ENCODE peak calls at places on chromosomes 7 and 10, in seven cellular contexts. E is endothelial cell; H is GM23338; Y is K562; B is sigmoid colon; C is CD8-positive, alpha-beta T cell; G is foreskin fibroblast. U is an unnamed sample.

GRCh38 chr10:14671383-14671782 is 103.3 kb downstream of the FAM107B start:
- DNase-seq in C (no peak), E (no peak), G (peak), Y (peak), H (peak), B (no peak), U (no peak)

GRCh38 chr7:100547872-100548271 is 8.9 kb downstream of the AGFG2 start:
- DNase-seq in G (no peak), H (no peak), E (no peak), C (no peak), B (no peak), Y (peak), U (no peak)

GRCh38 chr7:65554-65953 is 126.8 kb upstream of the FAM20C start:
- DNase-seq in C (no peak), G (peak), E (no peak), B (peak), Y (no peak), H (no peak), U (no peak)

GRCh38 chr7:54278847-54279246 is 263.3 kb upstream of the VSTM2A start:
- DNase-seq in E (no peak), G (no peak), B (no peak), C (no peak), Y (no peak), H (no peak), U (no peak)

GRCh38 chr10:52452600-52453493 is 138.8 kb downstream of the DKK1 start:
- DNase-seq in C (no peak), B (no peak), E (no peak), Y (no peak), G (no peak), H (peak), U (no peak)

GRCh38 chr7:55439627-55440026 is 74.5 kb downstream of the LANCL2 start:
- DNase-seq in Y (no peak), C (no peak), G (peak), H (no peak), B (no peak), E (no peak), U (no peak)

GRCh38 chr10:21976739-21977138 is 26.8 kb downstream of the DNAJC1 start:
- DNase-seq in C (no peak), B (no peak), G (no peak), E (no peak), H (peak), Y (no peak), U (no peak)

GRCh38 chr10:60978287-60979115 is 34.5 kb upstream of the RHOBTB1 start:
- DNase-seq in G (peak), C (no peak), Y (peak), H (no peak), B (no peak), E (no peak), U (no peak)

GRCh38 chr7:128115326-128115820 is 84.1 kb upstream of the LRRC4 start:
- DNase-seq in Y (no peak), G (peak), H (no peak), C (no peak), B (peak), E (no peak), U (no peak)

GRCh38 chr10:76397210-76397881 is 965.9 kb downstream of the LRMDA start:
- DNase-seq in B (peak), E (no peak), H (no peak), Y (no peak), G (peak), C (no peak), U (no peak)

GRCh38 chr10:23412223-23412622 is 26.7 kb upstream of the OTUD1 start:
- DNase-seq in G (peak), C (no peak), E (no peak), H (no peak), B (no peak), Y (no peak), U (no peak)

GRCh38 chr7:12299367-12299766 is 88.3 kb downstream of the TMEM106B start:
- DNase-seq in H (no peak), B (no peak), E (no peak), G (no peak), C (no peak), Y (no peak), U (no peak)

GRCh38 chr10:77857272-77857671 is 69.3 kb downstream of the DLG5 start:
- DNase-seq in E (no peak), B (no peak), H (no peak), C (no peak), G (peak), Y (no peak), U (no peak)

GRCh38 chr10:80204193-80204714 is 1.1 kb downstream of the ANXA11 start:
- DNase-seq in C (no peak), Y (no peak), H (peak), G (peak), B (no peak), E (no peak), U (no peak)

GRCh38 chr10:90407116-90407515 is 450.7 kb downstream of the HTR7 start:
- DNase-seq in Y (no peak), C (no peak), H (peak), E (no peak), G (peak), B (no peak), U (no peak)

GRCh38 chr10:48381971-48382370 is 75.5 kb downstream of the MAPK8 start:
- DNase-seq in Y (no peak), G (no peak), B (no peak), C (no peak), E (no peak), H (no peak), U (no peak)

GRCh38 chr7:8271960-8272359 is 10.0 kb upstream of the ICA1 start:
- DNase-seq in G (no peak), E (no peak), B (no peak), Y (no peak), C (no peak), H (no peak), U (no peak)

GRCh38 chr7:770786-771185 is 43.7 kb upstream of the PRKAR1B start:
- DNase-seq in Y (no peak), H (no peak), G (peak), B (no peak), C (no peak), E (no peak), U (no peak)

GRCh38 chr7:124764071-124764846 is 1.3 kb downstream of the GPR37 start:
- DNase-seq in G (peak), E (peak), Y (no peak), H (peak), B (no peak), C (no peak), U (no peak)

GRCh38 chr7:55438765-55439525 is 73.8 kb downstream of the LANCL2 start:
- DNase-seq in Y (no peak), C (no peak), B (no peak), E (no peak), H (no peak), G (no peak), U (no peak)

GRCh38 chr7:101814081-101814995 is 3.1 kb upstream of the CUX1 start:
- DNase-seq in G (peak), H (peak), Y (peak), B (peak), E (peak), C (peak), U (no peak)

GRCh38 chr10:53955091-53955490 is 845.9 kb downstream of the PCDH15 start:
- DNase-seq in E (no peak), B (no peak), H (no peak), C (no peak), Y (no peak), G (no peak), U (no peak)

GRCh38 chr10:128854965-128855364 is 612.1 kb upstream of the MGMT start:
- DNase-seq in H (peak), G (no peak), C (no peak), E (no peak), Y (no peak), B (peak), U (no peak)

GRCh38 chr10:42962120-42962901 is 114.6 kb upstream of the RET start:
- DNase-seq in Y (no peak), B (peak), E (peak), C (peak), G (no peak), H (no peak), U (no peak)

GRCh38 chr10:49398000-49398861 is 2.3 kb upstream of the DRGX start:
- DNase-seq in G (peak), B (no peak), H (peak), C (peak), Y (peak), E (peak), U (no peak)

GRCh38 chr7:151411551-151411950 is 1.7 kb upstream of the WDR86 start:
- DNase-seq in B (no peak), C (no peak), G (no peak), H (no peak), E (no peak), Y (peak), U (no peak)

GRCh38 chr7:22565315-22565811 is 65.4 kb upstream of the STEAP1B start:
- DNase-seq in E (no peak), H (no peak), G (peak), B (no peak), Y (peak), C (no peak), U (no peak)

GRCh38 chr10:28910960-28911359 is 233.6 kb downstream of the BAMBI start:
- DNase-seq in Y (no peak), E (no peak), H (no peak), B (no peak), C (no peak), G (no peak), U (no peak)

GRCh38 chr10:32189400-32190084 is 133.3 kb upstream of the KIF5B start:
- DNase-seq in H (peak), Y (peak), G (peak), B (no peak), C (no peak), E (no peak), U (no peak)
- TF ChIP-seq CTCF in H (no peak), Y (peak), G (peak), B (peak), C (no peak), E (no peak), U (peak)

GRCh38 chr10:122050811-122051210 is 61.8 kb downstream of the TACC2 start:
- DNase-seq in C (no peak), Y (no peak), E (no peak), B (no peak), H (no peak), G (no peak), U (no peak)

GRCh38 chr10:122052702-122053101 is 63.7 kb downstream of the TACC2 start:
- DNase-seq in B (peak), H (no peak), Y (no peak), E (no peak), C (no peak), G (no peak), U (no peak)

GRCh38 chr10:122050316-122050715 is 61.4 kb downstream of the TACC2 start:
- DNase-seq in B (no peak), C (no peak), E (no peak), H (no peak), Y (no peak), G (no peak), U (no peak)

GRCh38 chr10:122053314-122053713 is 64.4 kb downstream of the TACC2 start:
- DNase-seq in Y (no peak), E (no peak), B (peak), H (no peak), C (no peak), G (no peak), U (no peak)

GRCh38 chr10:122051609-122052385 is 62.8 kb downstream of the TACC2 start:
- DNase-seq in H (peak), E (peak), G (peak), B (peak), C (no peak), Y (peak), U (peak)
- TF ChIP-seq CTCF in H (peak), E (peak), G (peak), B (peak), C (no peak), Y (peak), U (peak)

DNA sequence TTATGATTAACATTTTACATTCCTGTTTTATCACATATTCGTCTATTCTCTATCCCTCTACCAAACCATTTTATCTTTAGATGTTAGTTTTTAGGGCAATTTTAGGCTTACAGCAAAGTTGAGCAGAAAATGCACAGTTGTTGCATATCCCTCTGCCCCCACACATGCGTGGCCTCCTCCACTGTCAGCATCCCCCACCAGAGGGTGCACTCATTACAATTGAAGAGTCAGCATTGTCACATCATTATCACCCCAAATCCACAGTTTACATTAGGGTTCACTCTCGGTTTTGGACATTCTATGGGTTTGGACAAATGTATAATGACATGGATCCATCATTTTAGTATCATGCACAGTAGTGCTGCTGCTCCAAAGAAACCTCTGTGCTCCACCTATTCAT is 86.4 kb downstream of the WDR37 start:
- DNase-seq in B (no peak), Y (no peak), G (no peak), C (no peak), E (peak), H (peak), U (no peak)
- TF ChIP-seq CTCF in B (no peak), Y (peak), G (no peak), C (peak), E (peak), H (peak), U (no peak)

GRCh38 chr10:119026301-119027110 is 3.0 kb upstream of the NANOS1 start:
- DNase-seq in Y (no peak), H (no peak), C (no peak), G (no peak), E (no peak), B (no peak), U (no peak)

GRCh38 chr10:119028900-119029612 is 458 bp upstream of the NANOS1 start:
- DNase-seq in H (peak), C (peak), Y (peak), G (peak), E (peak), B (peak), U (peak)

GRCh38 chr10:119031496-119032059 is 2.1 kb downstream of the NANOS1 start:
- DNase-seq in B (no peak), E (no peak), H (peak), C (no peak), Y (no peak), G (peak), U (no peak)

GRCh38 chr10:119029613-119030420 is at the start of gene NANOS1:
- DNase-seq in Y (no peak), H (peak), G (peak), E (peak), C (no peak), B (no peak), U (no peak)

GRCh38 chr10:119030421-119031250 is 1.1 kb downstream of the NANOS1 start:
- DNase-seq in C (peak), H (peak), Y (peak), E (peak), B (no peak), G (peak), U (no peak)
- TF ChIP-seq CTCF in C (no peak), H (peak), Y (no peak), E (no peak), B (no peak), G (no peak), U (no peak)

GRCh38 chr10:125144693-125145623 is 15.4 kb downstream of the CTBP2 start:
- DNase-seq in Y (peak), B (no peak), E (peak), H (peak), C (no peak), G (peak), U (no peak)
- TF ChIP-seq CTCF in Y (peak), B (no peak), E (no peak), H (peak), C (no peak), G (peak), U (peak)

DNA sequence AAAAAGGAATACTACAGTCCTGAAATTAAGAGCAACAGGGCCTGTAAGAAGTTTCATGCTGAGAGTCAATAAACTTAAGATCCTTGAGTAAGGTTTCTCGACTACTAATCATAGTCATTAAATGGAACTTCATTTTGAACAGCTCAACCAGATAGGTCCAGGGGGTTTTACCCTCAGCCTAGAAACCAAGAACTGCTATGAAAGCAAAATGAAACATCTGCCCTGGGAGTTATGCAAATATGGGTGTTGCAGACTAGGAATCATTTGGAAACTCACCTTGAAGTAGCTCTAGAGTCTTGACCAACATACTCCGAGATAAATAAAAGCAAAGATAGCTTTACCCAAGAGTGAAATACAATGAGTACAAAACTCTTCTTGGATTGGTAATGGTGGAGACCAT is 128.0 kb downstream of the HGF start:
- DNase-seq in Y (no peak), G (no peak), E (no peak), H (no peak), C (no peak), B (no peak), U (no peak)
- TF ChIP-seq CTCF in Y (no peak), G (no peak), E (no peak), H (no peak), C (no peak), B (no peak), U (no peak)

GRCh38 chr10:86710987-86711236 is 42.6 kb downstream of the LDB3 start:
- DNase-seq in B (no peak), E (no peak), C (no peak), H (no peak), Y (no peak), G (no peak), U (no peak)
- TF ChIP-seq CTCF in B (peak), E (no peak), C (no peak), H (no peak), Y (peak), G (no peak), U (no peak)

GRCh38 chr10:25934673-25935139 is 677 bp downstream of the MYO3A start:
- DNase-seq in Y (peak), E (peak), C (no peak), B (no peak), H (peak), G (no peak), U (no peak)
- TF ChIP-seq CTCF in Y (peak), E (peak), C (no peak), B (no peak), H (peak), G (no peak), U (no peak)

GRCh38 chr10:122730238-122730637 is 30.6 kb upstream of the C10orf120 start:
- DNase-seq in C (no peak), E (no peak), Y (no peak), B (no peak), G (no peak), H (no peak), U (no peak)

GRCh38 chr10:122721111-122721510 is 21.5 kb upstream of the C10orf120 start:
- DNase-seq in E (no peak), Y (no peak), C (no peak), B (no peak), G (no peak), H (no peak), U (no peak)

GRCh38 chr10:122725006-122725405 is 25.4 kb upstream of the C10orf120 start:
- DNase-seq in Y (no peak), C (no peak), H (no peak), E (no peak), B (no peak), G (no peak), U (no peak)

GRCh38 chr10:122727426-122727825 is 27.8 kb upstream of the C10orf120 start:
- DNase-seq in H (no peak), B (no peak), C (no peak), Y (no peak), E (no peak), G (no peak), U (no peak)

DNA sequence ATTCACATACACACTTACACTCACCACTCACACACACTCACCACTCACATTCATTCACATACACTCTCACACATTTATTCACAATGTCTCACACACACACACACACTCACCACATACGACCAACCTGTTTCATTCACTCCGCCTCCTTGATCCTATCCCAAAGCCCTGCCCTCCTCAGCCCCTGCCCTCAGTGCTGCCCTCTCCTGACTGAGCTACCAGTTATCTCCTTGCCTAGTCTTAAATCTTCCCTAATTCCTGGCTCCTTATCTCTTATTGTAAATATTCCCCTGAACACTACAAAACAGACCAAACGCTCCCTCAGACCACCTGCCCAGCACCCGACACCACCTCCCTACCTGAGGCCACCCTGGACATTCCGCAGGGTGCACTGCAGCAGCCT is 26.1 kb upstream of the C10orf120 start:
- DNase-seq in Y (no peak), H (peak), C (no peak), B (no peak), G (no peak), E (no peak), U (no peak)
- TF ChIP-seq CTCF in Y (no peak), H (peak), C (no peak), B (no peak), G (no peak), E (no peak), U (no peak)

DNA sequence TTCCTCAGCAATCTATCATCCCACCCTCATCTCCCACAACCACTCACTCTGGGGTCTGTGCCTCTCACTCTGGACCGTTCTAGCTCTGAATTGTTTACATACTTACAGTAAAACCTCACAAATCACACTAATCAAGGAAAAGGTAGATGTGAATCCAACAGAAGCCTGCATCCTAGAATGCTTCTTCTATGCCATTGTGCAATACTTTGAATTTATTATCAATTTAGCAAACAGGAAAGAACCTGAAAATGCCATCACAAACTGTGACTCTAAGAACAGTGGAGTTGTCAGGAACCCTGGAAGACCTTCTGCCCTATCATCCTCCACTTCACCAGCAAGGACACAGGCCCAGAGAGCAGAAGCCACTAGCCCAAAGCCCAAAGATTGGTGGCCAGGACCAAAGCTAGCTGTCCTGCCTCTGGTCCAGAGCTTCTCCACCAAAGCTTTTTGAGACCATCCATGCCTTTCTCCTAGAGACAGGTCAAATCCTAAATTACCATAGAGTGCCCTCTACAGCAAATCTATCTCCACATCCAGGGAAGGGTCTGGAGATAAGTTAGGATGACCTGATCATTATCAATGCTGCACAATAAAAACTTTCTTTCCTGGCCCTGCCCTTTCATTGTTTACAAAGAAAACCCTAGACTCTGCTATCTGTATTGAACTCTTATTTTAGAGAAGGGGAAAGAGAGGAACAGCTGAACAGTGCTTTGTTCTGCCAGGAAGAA is 2.4 kb downstream of the SORBS1 start:
- DNase-seq in Y (no peak), E (no peak), C (no peak), B (no peak), H (no peak), G (no peak), U (no peak)
- TF ChIP-seq CTCF in Y (no peak), E (no peak), C (no peak), B (no peak), H (peak), G (no peak), U (no peak)